ENCODE peak calls at places on chromosomes 3 and 15, in seven cellular contexts. Q is GM12878; L is BJ; Z is cardiac fibroblast; H is skeletal muscle cell; S is fibroblast of lung; J is CD4-positive, alpha-beta memory T cell. A is an unnamed sample.

GRCh38 chr3:168002786-168003368 is 92.8 kb downstream of the GOLIM4 start:
- DNase-seq in Q (no peak), L (no peak), Z (peak; percentile 77), H (peak; percentile 16), S (peak; percentile 72), J (no peak), A (no peak)

GRCh38 chr15:42128476-42128875 is 28.0 kb downstream of the PLA2G4F start:
- DNase-seq in Q (no peak), L (no peak), Z (no peak), H (no peak), S (no peak), J (no peak), A (no peak)

GRCh38 chr3:56989434-56990294 is 70.8 kb upstream of the SPATA12 start:
- DNase-seq in Q (no peak), L (no peak), Z (peak; percentile 36), H (no peak), S (peak; percentile 23), J (no peak), A (no peak)

GRCh38 chr15:47442366-47442765 is 274.9 kb upstream of the SEMA6D start:
- DNase-seq in Q (no peak), L (no peak), Z (no peak), H (no peak), S (no peak), J (no peak), A (no peak)

GRCh38 chr3:108834551-108834950 is 12.0 kb downstream of the TRAT1 start:
- DNase-seq in Q (no peak), L (no peak), Z (no peak), H (no peak), S (no peak), J (peak; percentile 41), A (no peak)

GRCh38 chr15:35783203-35783602 is 237.2 kb upstream of the DPH6 start:
- DNase-seq in Q (no peak), L (no peak), Z (no peak), H (no peak), S (no peak), J (no peak), A (no peak)

GRCh38 chr3:13197795-13198194 is 124.6 kb upstream of the IQSEC1 start:
- DNase-seq in Q (no peak), L (no peak), Z (no peak), H (no peak), S (no peak), J (no peak), A (no peak)

GRCh38 chr15:90065682-90066049 is 36.6 kb downstream of the IDH2 start:
- DNase-seq in Q (no peak), L (no peak), Z (no peak), H (no peak), S (no peak), J (no peak), A (no peak)

GRCh38 chr15:66650433-66650832 is 51.6 kb upstream of the SMAD6 start:
- DNase-seq in Q (no peak), L (no peak), Z (peak; percentile 34), H (no peak), S (no peak), J (no peak), A (no peak)

GRCh38 chr3:43231276-43232000 is 54.9 kb upstream of the SNRK start:
- DNase-seq in Q (no peak), L (no peak), Z (peak; percentile 21), H (no peak), S (peak; percentile 47), J (no peak), A (peak; percentile 81)

GRCh38 chr15:39202641-39203040 is 378.2 kb upstream of the THBS1 start:
- DNase-seq in Q (no peak), L (no peak), Z (peak; percentile 79), H (peak; percentile 39), S (no peak), J (no peak), A (no peak)

GRCh38 chr3:42476225-42477160 is 25.9 kb upstream of the VIPR1 start:
- DNase-seq in Q (no peak), L (no peak), Z (no peak), H (no peak), S (no peak), J (no peak), A (peak; percentile 83)

GRCh38 chr3:50539356-50539838 is 28.1 kb downstream of the C3orf18 start:
- DNase-seq in Q (no peak), L (no peak), Z (no peak), H (no peak), S (no peak), J (no peak), A (no peak)

GRCh38 chr15:49438970-49439631 is 16.1 kb downstream of the FGF7 start:
- DNase-seq in Q (peak; percentile 11), L (no peak), Z (no peak), H (no peak), S (peak; percentile 32), J (no peak), A (no peak)

GRCh38 chr3:64291956-64292355 is 66.7 kb upstream of the PRICKLE2 start:
- DNase-seq in Q (no peak), L (peak; percentile 71), Z (peak; percentile 86), H (peak; percentile 86), S (peak; percentile 76), J (no peak), A (no peak)

GRCh38 chr3:162540421-162540820 is 1043.8 kb downstream of the OTOL1 start:
- DNase-seq in Q (no peak), L (no peak), Z (no peak), H (no peak), S (no peak), J (no peak), A (no peak)

GRCh38 chr3:172622156-172622555 is 88.7 kb downstream of the NCEH1 start:
- DNase-seq in Q (no peak), L (no peak), Z (no peak), H (no peak), S (no peak), J (no peak), A (no peak)

GRCh38 chr3:134711284-134711683 is 60.5 kb upstream of the KY start:
- DNase-seq in Q (no peak), L (no peak), Z (peak; percentile 32), H (no peak), S (peak; percentile 29), J (no peak), A (no peak)

GRCh38 chr3:142866841-142867631 is 21.8 kb downstream of the PCOLCE2 start:
- DNase-seq in Q (no peak), L (no peak), Z (peak; percentile 26), H (no peak), S (no peak), J (no peak), A (no peak)

GRCh38 chr15:61087601-61088000 is 141.5 kb downstream of the RORA start:
- DNase-seq in Q (no peak), L (no peak), Z (no peak), H (no peak), S (no peak), J (no peak), A (no peak)
- H3K4me3 ChIP-seq in Q (no peak overlapping the region), L (no peak overlapping the region), Z (no peak overlapping the region), H (no peak overlapping the region), S (no peak overlapping the region), J (no peak overlapping the region), A (no peak overlapping the region)

GRCh38 chr3:182608876-182609275 is 184.4 kb upstream of the ATP11B start:
- DNase-seq in Q (no peak), L (no peak), Z (no peak), H (no peak), S (no peak), J (no peak), A (no peak)
- H3K4me3 ChIP-seq in Q (no peak overlapping the region), L (no peak overlapping the region), Z (no peak overlapping the region), H (no peak overlapping the region), S (no peak overlapping the region), J (no peak overlapping the region), A (no peak overlapping the region)

GRCh38 chr15:98684995-98685525 is 36.7 kb downstream of the IGF1R start:
- DNase-seq in Q (no peak), L (no peak), Z (no peak), H (no peak), S (peak; percentile 71), J (no peak), A (no peak)
- H3K4me3 ChIP-seq in Q (no peak overlapping the region), L (no peak overlapping the region), Z (no peak overlapping the region), H (no peak overlapping the region), S (no peak overlapping the region), J (no peak overlapping the region), A (no peak overlapping the region)

GRCh38 chr15:96344706-96345559 is 14.4 kb downstream of the NR2F2 start:
- DNase-seq in Q (no peak), L (no peak), Z (peak; percentile 58), H (no peak), S (peak; percentile 40), J (no peak), A (no peak)
- H3K4me3 ChIP-seq in Q (no peak overlapping the region), L (peak overlapping the region; percentile 15), Z (peak overlapping the region; percentile 5), H (peak overlapping the region; percentile 40), S (peak overlapping the region; percentile 55), J (no peak overlapping the region), A (peak overlapping the region; percentile 42)

GRCh38 chr15:20346082-20346805 is 195.4 kb downstream of the GOLGA6L6 start:
- DNase-seq in Q (no peak), L (no peak), Z (no peak), H (no peak), S (no peak), J (no peak), A (no peak)

GRCh38 chr15:20349774-20350498 is 191.7 kb downstream of the GOLGA6L6 start:
- DNase-seq in Q (no peak), L (no peak), Z (no peak), H (no peak), S (no peak), J (no peak), A (no peak)

GRCh38 chr15:20351448-20351961 is 190.1 kb downstream of the GOLGA6L6 start:
- DNase-seq in Q (no peak), L (no peak), Z (no peak), H (no peak), S (no peak), J (no peak), A (no peak)

GRCh38 chr15:20348291-20348899 is 193.2 kb downstream of the GOLGA6L6 start:
- DNase-seq in Q (no peak), L (no peak), Z (no peak), H (no peak), S (no peak), J (no peak), A (no peak)

GRCh38 chr15:20348900-20349773 is 192.5 kb downstream of the GOLGA6L6 start:
- DNase-seq in Q (no peak), L (no peak), Z (no peak), H (no peak), S (no peak), J (no peak), A (no peak)
- H3K4me3 ChIP-seq in Q (no peak overlapping the region), L (no peak overlapping the region), Z (no peak overlapping the region), H (no peak overlapping the region), S (no peak overlapping the region), J (no peak overlapping the region), A (no peak overlapping the region)